ENCODE peak calls at places on chromosomes 7 and 10, in four cellular contexts. L is HCT116, M is lung, N is esophagus squamous epithelium. U is an unnamed sample. For H3K4me1, the result is how much of the 10 kb centered on the place peaks cover.

GRCh38 chr7:148337995-148338747 is 252.4 kb upstream of the C7orf33 start:
- DNase-seq in M (no peak), N (no peak), L (no peak), U (no peak)

GRCh38 chr10:3071405-3072198 is 4.3 kb downstream of the PFKP start:
- DNase-seq in N (no peak), L (peak), M (no peak), U (no peak)

GRCh38 chr7:128108641-128109423 is 77.6 kb upstream of the LRRC4 start:
- DNase-seq in L (no peak), M (no peak), N (no peak), U (no peak)

GRCh38 chr7:67359900-67360299 is 363.3 kb downstream of the TYW1 start:
- DNase-seq in L (no peak), N (no peak), M (no peak), U (no peak)

GRCh38 chr10:5692476-5693358 is 8.1 kb downstream of the TASOR2 start:
- DNase-seq in M (peak), N (no peak), L (no peak), U (peak)

GRCh38 chr7:11665381-11665780 is 166.6 kb downstream of the THSD7A start:
- DNase-seq in L (no peak), M (no peak), N (no peak), U (no peak)

GRCh38 chr7:137485818-137486217 is 142.3 kb upstream of the PTN start:
- DNase-seq in L (no peak), M (no peak), N (no peak), U (no peak)

GRCh38 chr10:76336213-76336963 is 905.0 kb downstream of the LRMDA start:
- DNase-seq in N (no peak), M (no peak), L (no peak), U (no peak)

DNA sequence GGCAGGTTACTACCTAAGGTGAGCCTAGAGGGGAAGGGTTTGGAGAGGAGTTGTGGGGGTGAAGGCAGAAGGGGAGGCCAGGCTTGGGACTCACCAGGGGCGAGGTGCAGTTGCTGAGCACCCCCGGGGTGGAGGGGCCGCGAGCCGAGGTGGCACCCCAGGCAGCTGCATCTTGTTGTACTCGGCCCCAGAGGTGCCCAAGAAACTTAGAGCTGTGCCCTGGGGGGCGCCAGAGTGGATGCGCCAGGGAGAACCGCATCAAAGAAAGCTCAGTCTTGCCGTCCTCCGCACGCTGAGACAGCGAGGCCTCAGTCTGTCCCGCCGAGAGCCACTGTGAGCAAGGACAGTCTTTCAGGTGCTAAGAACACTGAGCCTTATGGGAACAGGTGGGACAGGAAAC is 7.4 kb downstream of the ATG9B start:
- DNase-seq in N (no peak), M (no peak), L (no peak), U (no peak)
- H3K4me1 ChIP-seq in N (under half), M (under half), L (under half), U (under half)

GRCh38 chr10:124677291-124677690 is 66.9 kb downstream of the FAM53B start:
- DNase-seq in N (no peak), L (no peak), M (no peak), U (no peak)
- H3K27ac ChIP-seq in N (peak), L (no peak), M (peak), U (no peak)

GRCh38 chr7:158494643-158495042 is 93.0 kb downstream of the PTPRN2 start:
- DNase-seq in M (no peak), L (no peak), N (no peak), U (no peak)

GRCh38 chr7:158495256-158495655 is 92.4 kb downstream of the PTPRN2 start:
- DNase-seq in M (no peak), N (no peak), L (no peak), U (no peak)

GRCh38 chr7:158492372-158492771 is 95.3 kb downstream of the PTPRN2 start:
- DNase-seq in L (no peak), N (no peak), M (no peak), U (no peak)

GRCh38 chr7:158495780-158496179 is 91.8 kb downstream of the PTPRN2 start:
- DNase-seq in M (no peak), L (peak), N (no peak), U (peak)

DNA sequence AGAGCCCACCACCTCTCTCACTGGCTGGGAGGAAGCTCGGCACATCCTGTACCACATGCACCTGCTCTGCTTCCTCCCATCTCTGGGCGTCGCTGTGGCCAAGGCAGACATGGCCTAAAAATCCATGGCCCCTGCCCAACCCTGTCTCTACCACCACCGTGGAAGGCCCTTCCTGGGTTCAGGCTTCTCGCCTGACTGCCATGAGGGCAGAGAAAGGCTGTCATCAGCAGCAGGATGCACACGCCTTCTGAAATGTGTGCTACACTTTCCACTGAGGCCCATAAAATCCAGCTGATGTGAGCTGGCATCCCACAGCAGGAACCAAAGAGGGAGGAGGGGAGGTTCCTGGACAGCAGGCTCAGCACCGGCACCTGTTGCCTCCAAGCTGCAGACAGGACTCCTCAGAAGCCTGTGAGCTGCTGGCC is 93.4 kb downstream of the PTPRN2 start:
- DNase-seq in N (no peak), L (no peak), M (no peak), U (no peak)
- TF ChIP-seq CTCF in N (no peak), L (no peak), M (no peak), U (no peak)

GRCh38 chr10:110221044-110221720 is 13.8 kb downstream of the MXI1 start:
- DNase-seq in N (no peak), M (no peak), L (no peak), U (no peak)
- H3K4me1 ChIP-seq in N (under half), M (under half), L (under half), U (under half)

DNA sequence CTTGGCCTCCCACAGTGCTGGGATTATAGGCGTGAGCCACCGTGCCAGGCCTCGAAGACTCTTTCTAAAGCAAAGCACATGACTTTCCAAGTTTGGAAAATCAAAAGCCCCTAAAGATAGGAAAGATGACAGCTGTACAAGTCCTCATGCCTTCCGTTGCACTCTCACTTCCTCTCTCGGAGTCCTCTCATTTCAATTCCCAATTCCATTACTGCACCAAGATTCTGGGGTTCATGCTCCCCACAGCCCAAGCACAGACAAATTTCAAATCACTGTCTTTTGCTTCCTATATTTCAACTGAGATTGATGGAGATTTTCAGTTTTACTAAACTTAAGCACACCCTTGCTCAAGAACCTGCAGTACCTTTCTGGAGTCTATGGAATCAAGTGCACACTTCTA is 10.9 kb upstream of the PLAU start:
- DNase-seq in N (no peak), M (no peak), L (no peak), U (no peak)
- H3K27ac ChIP-seq in N (no peak), M (no peak), L (peak), U (no peak)

GRCh38 chr7:83934118-83934734 is 260.4 kb downstream of the SEMA3A start:
- DNase-seq in M (no peak), L (no peak), N (no peak), U (no peak)
- TF ChIP-seq CTCF in M (no peak), L (no peak), N (no peak), U (peak)

DNA sequence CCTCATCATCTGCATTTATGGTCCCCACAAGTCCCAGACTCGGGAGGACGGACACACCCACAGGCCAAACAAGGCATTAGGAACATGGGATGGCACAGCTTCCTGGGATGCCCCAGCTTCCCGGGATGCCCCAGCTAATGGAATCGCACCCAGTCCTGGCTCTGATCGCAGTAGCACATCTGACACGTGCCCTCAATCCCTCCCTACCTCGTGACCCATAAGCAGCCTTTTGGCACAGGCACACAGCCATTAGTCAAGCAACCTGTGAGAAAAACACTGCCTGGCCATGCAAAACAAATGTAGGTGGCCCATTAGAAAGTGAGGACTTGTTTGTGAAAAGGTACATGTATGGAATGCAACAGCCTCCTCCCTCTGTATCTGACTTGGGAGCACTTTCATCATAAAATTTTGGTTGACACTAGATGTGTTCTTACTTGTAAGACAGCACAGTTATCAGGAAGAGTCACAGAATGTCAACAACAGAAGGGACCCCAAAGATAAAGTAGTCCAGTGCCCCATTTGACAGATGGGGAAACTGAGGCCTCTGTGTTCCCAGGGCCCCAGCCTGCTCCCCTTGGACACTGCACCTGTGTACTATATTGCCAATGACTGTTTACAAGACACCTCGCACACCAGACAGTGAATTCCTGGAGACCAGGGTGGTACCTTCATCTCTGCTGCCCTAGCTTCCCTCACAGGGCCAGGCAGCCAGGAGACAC is 34.4 kb downstream of the DLG5 start:
- DNase-seq in L (no peak), M (no peak), N (no peak), U (no peak)
- H3K4me1 ChIP-seq in L (under half), M (under half), N (under half), U (under half)